ENCODE peak calls at places on chromosomes 2 and 18, in six cellular contexts. F is glutamatergic neuron, A is ovary, U is lower leg skin, V is tibial artery, D is lower lobe of right lung. R is an unnamed sample.

GRCh38 chr2:133407341-133407740 is 160.9 kb downstream of the NCKAP5 start:
- DNase-seq in A (no peak), U (no peak), F (no peak), D (no peak), V (no peak), R (no peak)

GRCh38 chr2:118849226-118850170 is 2.0 kb upstream of the EN1 start:
- DNase-seq in U (no peak), F (no peak), A (no peak), D (no peak), V (no peak), R (no peak)

GRCh38 chr2:69589973-69590652 is 53.4 kb downstream of the AAK1 start:
- DNase-seq in A (no peak), F (no peak), V (no peak), U (no peak), D (no peak), R (no peak)

GRCh38 chr2:157825885-157826284 is 50.2 kb downstream of the ACVR1 start:
- DNase-seq in F (no peak), A (no peak), V (peak), D (peak), U (peak), R (no peak)

GRCh38 chr2:15920696-15921095 is 19.7 kb upstream of the MYCN start:
- DNase-seq in U (no peak), D (no peak), F (no peak), A (no peak), V (no peak), R (no peak)

GRCh38 chr2:226699321-226699720 is 100.3 kb downstream of the IRS1 start:
- DNase-seq in D (no peak), U (peak), F (no peak), V (peak), A (no peak), R (peak)

GRCh38 chr2:18753722-18754121 is 164.4 kb upstream of the NT5C1B start:
- DNase-seq in V (no peak), F (no peak), U (no peak), A (no peak), D (no peak), R (no peak)

GRCh38 chr2:232444409-232445148 is 11.4 kb upstream of the ALPI start:
- DNase-seq in A (no peak), U (no peak), F (peak), V (no peak), D (peak), R (peak)

GRCh38 chr18:44848931-44849330 is 168.2 kb downstream of the SETBP1 start:
- DNase-seq in V (no peak), D (no peak), A (peak), F (no peak), U (no peak), R (peak)

GRCh38 chr18:79485788-79486355 is 90.1 kb downstream of the NFATC1 start:
- DNase-seq in A (no peak), V (no peak), F (no peak), U (no peak), D (no peak), R (no peak)

GRCh38 chr2:218261424-218262273 is 834 bp downstream of the GPBAR1 start:
- DNase-seq in U (no peak), F (peak), V (no peak), D (no peak), A (peak), R (peak)

GRCh38 chr2:157443795-157444642 is at the start of gene CYTIP:
- DNase-seq in D (peak), F (no peak), V (peak), A (no peak), U (peak), R (no peak)

GRCh38 chr2:46184794-46185583 is 112.2 kb upstream of the EPAS1 start:
- DNase-seq in F (no peak), V (no peak), U (no peak), D (no peak), A (no peak), R (no peak)

GRCh38 chr2:233813236-233814062 is 35.3 kb downstream of the MROH2A start:
- DNase-seq in U (no peak), V (peak), D (peak), A (no peak), F (no peak), R (peak)

GRCh38 chr18:61569176-61569892 is 236.1 kb downstream of the CDH20 start:
- DNase-seq in V (no peak), U (no peak), D (no peak), F (no peak), A (no peak), R (no peak)

GRCh38 chr2:129923265-129924141 is 56.0 kb upstream of the RAB6C start:
- DNase-seq in D (no peak), F (peak), U (peak), V (no peak), A (no peak), R (peak)

GRCh38 chr2:55115795-55116597 is 65.7 kb upstream of the RTN4 start:
- DNase-seq in U (no peak), V (no peak), F (no peak), A (no peak), D (no peak), R (no peak)

GRCh38 chr2:179561702-179562101 is 297.1 kb upstream of the SESTD1 start:
- DNase-seq in A (no peak), F (no peak), D (no peak), V (no peak), U (no peak), R (no peak)

GRCh38 chr2:108324531-108325256 is 36.0 kb downstream of the SULT1C2 start:
- DNase-seq in U (no peak), V (no peak), D (no peak), F (no peak), A (no peak), R (no peak)

GRCh38 chr2:43083710-43084698 is 142.4 kb downstream of the ZFP36L2 start:
- DNase-seq in F (peak), U (no peak), V (no peak), A (peak), D (no peak), R (peak)

GRCh38 chr2:23510471-23510870 is 125.5 kb downstream of the KLHL29 start:
- DNase-seq in V (no peak), D (peak), A (no peak), F (peak), U (no peak), R (no peak)

GRCh38 chr2:46534589-46534988 is 55.2 kb downstream of the TMEM247 start:
- DNase-seq in V (no peak), U (no peak), D (no peak), A (no peak), F (no peak), R (no peak)

GRCh38 chr2:95670167-95670566 is 78.4 kb downstream of the TRIM43 start:
- DNase-seq in A (no peak), F (no peak), U (no peak), D (no peak), V (no peak), R (no peak)

GRCh38 chr18:37574113-37574512 is 8.5 kb upstream of the CELF4 start:
- DNase-seq in F (no peak), D (no peak), A (no peak), V (no peak), U (no peak), R (peak)

GRCh38 chr18:2564373-2564772 is 6.9 kb downstream of the METTL4 start:
- DNase-seq in U (no peak), F (no peak), D (no peak), V (no peak), A (no peak), R (no peak)

GRCh38 chr2:201261471-201261870 is 1.1 kb downstream of the CASP8 start:
- DNase-seq in D (no peak), V (no peak), F (no peak), A (no peak), U (no peak), R (no peak)

GRCh38 chr18:72895548-72895947 is 27.8 kb upstream of the NETO1 start:
- DNase-seq in V (no peak), D (no peak), A (no peak), U (no peak), F (no peak), R (no peak)

DNA sequence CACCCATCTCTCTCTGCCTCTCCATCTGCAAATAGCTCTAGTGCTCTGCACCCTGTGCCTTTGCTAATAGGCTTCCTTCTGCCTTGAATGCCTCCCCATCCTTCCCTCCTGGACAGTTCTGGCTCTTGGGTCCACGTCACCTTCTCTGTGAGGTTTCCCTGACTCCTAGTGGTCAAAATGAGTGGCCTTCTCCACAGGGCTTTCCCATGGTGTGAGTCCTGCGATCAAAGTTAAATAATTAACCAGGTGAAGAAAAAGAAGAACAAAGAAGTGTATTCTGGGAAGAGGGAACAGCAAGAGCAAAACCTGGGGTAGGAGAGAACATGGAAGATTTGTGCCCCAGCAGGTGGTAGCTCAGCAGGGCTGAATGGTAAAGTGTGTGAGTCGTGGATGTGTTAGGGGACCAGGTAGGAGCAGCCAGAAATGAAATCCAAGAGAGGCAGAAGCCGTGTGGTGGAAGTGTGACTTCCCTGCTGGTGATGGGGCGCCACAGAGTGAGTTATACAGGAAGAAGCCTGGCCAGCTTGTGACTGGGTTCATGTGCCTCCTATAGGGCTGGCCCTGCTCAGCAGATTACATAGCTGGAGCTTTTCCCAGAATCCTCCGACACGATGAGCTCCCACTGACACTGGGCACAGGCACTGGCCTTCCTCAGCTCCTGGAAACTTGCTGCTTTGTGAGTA is 93.8 kb upstream of the LDAH start:
- DNase-seq in A (no peak), D (no peak), V (no peak), F (no peak), U (no peak), R (no peak)
- TF ChIP-seq CTCF in A (no peak), D (peak), V (peak), F (no peak), U (no peak), R (peak)

DNA sequence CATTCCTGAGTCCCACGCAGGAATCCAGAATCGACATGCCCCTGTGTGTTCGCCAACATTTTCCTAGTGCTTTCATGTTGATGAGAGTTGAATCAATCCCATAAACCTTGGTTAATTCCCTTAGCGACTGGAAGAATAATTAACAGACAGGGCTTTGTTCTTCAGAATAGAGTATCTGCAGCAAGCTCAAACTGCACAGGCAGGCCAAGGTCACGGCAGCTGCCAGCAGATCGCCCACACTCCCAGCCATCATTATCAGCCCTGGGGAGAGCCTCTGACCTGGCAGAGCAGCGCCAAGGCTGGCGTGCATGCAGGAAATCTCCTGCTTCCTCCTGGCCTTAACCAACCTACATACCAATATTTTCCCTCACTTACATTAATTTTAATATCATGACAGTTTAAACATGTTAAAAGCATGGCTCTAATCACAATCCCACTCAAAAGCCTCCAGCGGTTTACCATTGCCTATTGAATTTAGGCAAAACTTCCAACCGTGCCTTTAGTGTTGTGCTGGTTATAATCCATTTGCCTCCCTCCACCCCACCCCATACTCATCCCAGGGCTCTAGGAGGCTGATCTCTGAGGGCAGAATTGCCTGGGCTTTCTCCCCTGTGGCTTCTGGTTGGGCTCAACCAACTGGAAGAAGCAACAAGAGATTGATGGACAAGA is 46.8 kb upstream of the NCK2 start:
- DNase-seq in U (no peak), D (no peak), A (no peak), F (no peak), V (no peak), R (no peak)
- TF ChIP-seq CTCF in U (no peak), D (no peak), A (no peak), F (no peak), V (no peak), R (no peak)

GRCh38 chr2:102841107-102841840 is 79.4 kb downstream of the TMEM182 start:
- DNase-seq in F (peak), A (no peak), D (peak), V (no peak), U (no peak), R (peak)
- TF ChIP-seq CTCF in F (peak), A (no peak), D (peak), V (no peak), U (no peak), R (peak)

DNA sequence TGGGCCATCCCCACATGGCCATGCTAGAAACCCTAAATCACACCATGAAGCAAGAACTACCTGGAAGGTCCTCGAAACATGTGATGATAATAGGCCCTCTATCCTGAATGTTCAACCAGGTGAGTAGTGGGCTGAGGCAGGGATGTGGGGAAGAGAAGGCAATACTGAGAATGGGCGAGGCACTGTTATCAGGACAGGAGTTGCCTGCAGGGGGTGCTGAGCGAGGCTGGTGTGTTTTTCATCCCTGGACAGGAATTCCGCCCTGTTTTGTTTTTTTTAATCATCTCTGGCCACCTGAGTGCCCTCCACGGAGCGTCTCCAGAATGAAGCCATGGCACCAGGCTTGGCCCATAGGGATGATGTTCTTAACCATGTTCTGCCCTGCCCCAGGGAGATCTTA is 103.0 kb upstream of the SOX11 start:
- DNase-seq in D (no peak), U (no peak), V (no peak), F (no peak), A (no peak), R (no peak)
- TF ChIP-seq CTCF in D (no peak), U (no peak), V (no peak), F (no peak), A (no peak), R (no peak)

R was measured in BE2C.